ENCODE peak calls at places on chromosome 10, in five cellular contexts. A, Z, W, U and I are unnamed samples.

GRCh38 chr10:58299580-58299979 is 30.6 kb downstream of the CISD1 start:
- DNase-seq in A (no peak), Z (no peak), W (peak), U (peak), I (peak)

GRCh38 chr10:70125918-70126590 is 6.6 kb downstream of the AIFM2 start:
- DNase-seq in A (no peak), Z (no peak), W (no peak), U (no peak), I (no peak)

GRCh38 chr10:3136336-3136735 is 36.2 kb downstream of the PITRM1 start:
- DNase-seq in A (no peak), Z (no peak), W (no peak), U (no peak), I (no peak)

GRCh38 chr10:25226775-25227682 is 52.2 kb downstream of the GPR158 start:
- DNase-seq in A (no peak), Z (peak), W (peak), U (peak), I (peak)

GRCh38 chr10:24849537-24850299 is 102.7 kb downstream of the PRTFDC1 start:
- DNase-seq in A (no peak), Z (no peak), W (peak), U (no peak), I (no peak)

GRCh38 chr10:4383683-4384082 is 442.3 kb upstream of the AKR1E2 start:
- DNase-seq in A (no peak), Z (no peak), W (no peak), U (no peak), I (no peak)

GRCh38 chr10:27390681-27391080 is 113.4 kb upstream of the RAB18 start:
- DNase-seq in A (no peak), Z (no peak), W (no peak), U (no peak), I (no peak)

GRCh38 chr10:132113206-132113605 is 47.5 kb downstream of the JAKMIP3 start:
- DNase-seq in A (no peak), Z (no peak), W (no peak), U (no peak), I (no peak)

GRCh38 chr10:44990302-44990655 is 10.4 kb upstream of the ZNF22 start:
- DNase-seq in A (no peak), Z (no peak), W (peak), U (peak), I (no peak)

GRCh38 chr10:96439655-96440217 is 74.0 kb downstream of the TLL2 start:
- DNase-seq in A (no peak), Z (no peak), W (no peak), U (no peak), I (no peak)

GRCh38 chr10:16545126-16545736 is 23.6 kb upstream of the C1QL3 start:
- DNase-seq in A (no peak), Z (peak), W (peak), U (no peak), I (no peak)

GRCh38 chr10:34061846-34062245 is 727.4 kb upstream of the NRP1 start:
- DNase-seq in A (no peak), Z (no peak), W (no peak), U (no peak), I (no peak)

GRCh38 chr10:75108684-75109458 is 2.6 kb upstream of the SAMD8 start:
- DNase-seq in A (no peak), Z (peak), W (no peak), U (peak), I (peak)

GRCh38 chr10:126376956-126377355 is 11.3 kb downstream of the ADAM12 start:
- DNase-seq in A (no peak), Z (no peak), W (no peak), U (no peak), I (no peak)

GRCh38 chr10:51103818-51104217 is 29.5 kb downstream of the PRKG1 start:
- DNase-seq in A (no peak), Z (no peak), W (no peak), U (no peak), I (no peak)